ENCODE peak calls at places on chromosomes 11 and 22, in nine cellular contexts. D, Q, J, P, O, U, B, W and I are unnamed samples.

GRCh38 chr11:93389737-93390136 is 59.2 kb downstream of the DEUP1 start:
- DNase-seq in D (no peak), B (no peak), Q (no peak), U (no peak), W (no peak), J (no peak), O (no peak), P (no peak), I (no peak)

GRCh38 chr22:33274214-33274828 is 216.1 kb upstream of the SYN3 start:
- DNase-seq in D (peak), O (no peak), W (no peak), Q (peak), U (peak), B (peak), J (peak), P (no peak), I (no peak)

GRCh38 chr11:130125638-130126037 is 33.9 kb upstream of the ST14 start:
- DNase-seq in W (no peak), Q (no peak), P (no peak), D (no peak), U (no peak), O (no peak), B (no peak), J (no peak), I (no peak)

GRCh38 chr22:28947125-28947524 is 63.8 kb downstream of the ZNRF3 start:
- DNase-seq in D (no peak), P (no peak), W (no peak), J (no peak), Q (no peak), B (no peak), O (no peak), U (no peak), I (no peak)

GRCh38 chr11:121372028-121372427 is 79.5 kb downstream of the SC5D start:
- DNase-seq in W (no peak), D (no peak), U (no peak), Q (no peak), P (no peak), B (no peak), J (no peak), O (no peak), I (no peak)

GRCh38 chr11:14537134-14537599 is 17.0 kb upstream of the PSMA1 start:
- DNase-seq in Q (no peak), B (peak), D (peak), J (peak), O (peak), P (no peak), W (no peak), U (peak), I (peak)

GRCh38 chr22:30245985-30246901 is at the start of gene LIF:
- DNase-seq in W (no peak), Q (no peak), O (peak), J (peak), P (no peak), D (peak), U (peak), B (peak), I (no peak)

GRCh38 chr11:36073411-36074203 is 129.7 kb downstream of the LDLRAD3 start:
- DNase-seq in W (peak), J (no peak), Q (peak), D (no peak), B (peak), P (no peak), U (peak), O (no peak), I (no peak)

GRCh38 chr11:9203715-9204311 is 61.3 kb downstream of the DENND5A start:
- DNase-seq in J (no peak), P (no peak), O (no peak), D (peak), B (no peak), U (peak), W (no peak), Q (no peak), I (no peak)

GRCh38 chr11:69888671-69889076 is 69.5 kb upstream of the FGF3 start:
- DNase-seq in P (peak), Q (peak), W (peak), U (peak), J (peak), O (peak), B (peak), D (peak), I (peak)

GRCh38 chr11:119716475-119717057 is 12.4 kb downstream of the NECTIN1 start:
- DNase-seq in D (no peak), U (no peak), B (no peak), W (no peak), O (no peak), P (no peak), J (no peak), Q (no peak), I (no peak)

GRCh38 chr11:126686938-126687337 is 313.6 kb downstream of the KIRREL3 start:
- DNase-seq in P (no peak), Q (no peak), D (no peak), J (no peak), B (no peak), O (no peak), U (no peak), W (no peak), I (no peak)

GRCh38 chr11:69880803-69881445 is 61.7 kb upstream of the FGF3 start:
- DNase-seq in D (no peak), Q (no peak), B (no peak), U (no peak), O (peak), J (no peak), W (no peak), P (no peak), I (no peak)

GRCh38 chr11:18720811-18721575 is 5.0 kb downstream of the IGSF22 start:
- DNase-seq in B (peak), P (peak), W (no peak), J (peak), U (peak), O (peak), D (peak), Q (peak), I (peak)

GRCh38 chr22:33597274-33597985 is 322.8 kb downstream of the LARGE1 start:
- DNase-seq in O (no peak), B (no peak), U (no peak), W (no peak), D (no peak), P (no peak), J (no peak), Q (no peak), I (no peak)

GRCh38 chr22:35051791-35052190 is 14.2 kb upstream of the ISX start:
- DNase-seq in W (no peak), B (no peak), P (no peak), D (no peak), U (no peak), Q (no peak), O (no peak), J (no peak), I (no peak)

GRCh38 chr11:119618208-119618909 is 110.6 kb downstream of the NECTIN1 start:
- DNase-seq in J (no peak), W (no peak), P (no peak), U (no peak), Q (no peak), O (no peak), D (no peak), B (no peak), I (no peak)

GRCh38 chr11:125180413-125181305 is 16.1 kb downstream of the PKNOX2 start:
- DNase-seq in P (no peak), Q (no peak), W (no peak), B (no peak), O (no peak), D (no peak), U (no peak), J (no peak), I (no peak)

GRCh38 chr11:116730568-116730967 is 42.2 kb downstream of the BUD13 start:
- DNase-seq in U (no peak), O (no peak), D (no peak), W (no peak), P (no peak), J (no peak), B (no peak), Q (no peak), I (no peak)

GRCh38 chr11:59207988-59208432 is 4.7 kb downstream of the MPEG1 start:
- DNase-seq in B (peak), O (peak), J (peak), U (no peak), Q (peak), P (no peak), D (peak), W (no peak), I (no peak)

GRCh38 chr11:129278586-129279319 is 86.6 kb upstream of the ARHGAP32 start:
- DNase-seq in O (peak), U (peak), W (no peak), J (no peak), Q (no peak), B (peak), D (no peak), P (no peak), I (peak)